ENCODE peak calls at places on chromosomes 11 and 22, in eight cellular contexts. L, J, O, M, S, I, Q and W are unnamed samples.

GRCh38 chr22:40665312-40665711 is 14.0 kb upstream of the MCHR1 start:
- DNase-seq in L (no peak), J (no peak), O (no peak), M (no peak), S (no peak), I (peak), Q (no peak), W (no peak)

GRCh38 chr11:79253280-79253679 is 187.6 kb downstream of the TENM4 start:
- DNase-seq in L (no peak), J (no peak), O (no peak), M (no peak), S (no peak), I (no peak), Q (peak), W (no peak)

GRCh38 chr22:29481265-29482000 is 1.4 kb downstream of the NEFH start:
- DNase-seq in L (no peak), J (no peak), O (no peak), M (no peak), S (no peak), I (peak), Q (no peak), W (no peak)

GRCh38 chr22:47367993-47368945 is 605.8 kb downstream of the TBC1D22A start:
- DNase-seq in L (no peak), J (no peak), O (no peak), M (no peak), S (no peak), I (no peak), Q (no peak), W (no peak)

GRCh38 chr11:11081273-11081672 is 223.4 kb upstream of the ZBED5 start:
- DNase-seq in L (no peak), J (no peak), O (no peak), M (no peak), S (no peak), I (no peak), Q (no peak), W (no peak)

GRCh38 chr11:69839516-69839915 is 20.3 kb upstream of the FGF3 start:
- DNase-seq in L (no peak), J (no peak), O (no peak), M (no peak), S (no peak), I (no peak), Q (no peak), W (no peak)

GRCh38 chr11:1870721-1871466 is 18.0 kb downstream of the LSP1 start:
- DNase-seq in L (peak), J (no peak), O (no peak), M (no peak), S (peak), I (no peak), Q (no peak), W (no peak)

GRCh38 chr22:40898850-40899357 is 37.0 kb upstream of the DNAJB7 start:
- DNase-seq in L (peak), J (peak), O (peak), M (peak), S (no peak), I (peak), Q (peak), W (no peak)

GRCh38 chr11:128581908-128582307 is 5.5 kb downstream of the ETS1 start:
- DNase-seq in L (no peak), J (no peak), O (no peak), M (no peak), S (no peak), I (no peak), Q (no peak), W (no peak)

GRCh38 chr11:16280256-16280682 is 76.1 kb downstream of the SOX6 start:
- DNase-seq in L (no peak), J (no peak), O (no peak), M (no peak), S (no peak), I (peak), Q (no peak), W (no peak)

GRCh38 chr22:49159711-49160110 is 668.0 kb downstream of the BRD1 start:
- DNase-seq in L (no peak), J (no peak), O (no peak), M (no peak), S (no peak), I (no peak), Q (no peak), W (no peak)

GRCh38 chr22:45976351-45977002 is 485 bp downstream of the WNT7B start:
- DNase-seq in L (no peak), J (no peak), O (no peak), M (no peak), S (peak), I (no peak), Q (no peak), W (no peak)

GRCh38 chr11:62547691-62548281 is 1.2 kb upstream of the AHNAK start:
- DNase-seq in L (no peak), J (peak), O (no peak), M (no peak), S (no peak), I (no peak), Q (no peak), W (no peak)

GRCh38 chr11:2913776-2914474 is 15.3 kb downstream of the PHLDA2 start:
- DNase-seq in L (no peak), J (no peak), O (no peak), M (no peak), S (no peak), I (no peak), Q (no peak), W (no peak)

GRCh38 chr11:134033696-134034491 is 35.0 kb upstream of the JAM3 start:
- DNase-seq in L (peak), J (peak), O (peak), M (no peak), S (peak), I (peak), Q (peak), W (no peak)

GRCh38 chr11:2305140-2305861 is 3.5 kb downstream of the TSPAN32 start:
- DNase-seq in L (peak), J (peak), O (peak), M (peak), S (peak), I (peak), Q (peak), W (peak)

GRCh38 chr11:111526501-111526900 is 11.9 kb downstream of the HOATZ start:
- DNase-seq in L (no peak), J (peak), O (no peak), M (no peak), S (no peak), I (peak), Q (no peak), W (no peak)

GRCh38 chr11:6397156-6397555 is 6.9 kb downstream of the SMPD1 start:
- DNase-seq in L (no peak), J (no peak), O (no peak), M (no peak), S (no peak), I (no peak), Q (no peak), W (no peak)

GRCh38 chr11:76152741-76153608 is 53.3 kb downstream of the WNT11 start:
- DNase-seq in L (peak), J (no peak), O (no peak), M (peak), S (no peak), I (no peak), Q (no peak), W (no peak)

GRCh38 chr11:19714093-19714386 is 1.4 kb downstream of the NAV2 start:
- DNase-seq in L (no peak), J (peak), O (peak), M (no peak), S (peak), I (no peak), Q (no peak), W (no peak)

GRCh38 chr22:48517039-48518030 is 1310.3 kb downstream of the BRD1 start:
- DNase-seq in L (no peak), J (no peak), O (peak), M (no peak), S (no peak), I (no peak), Q (peak), W (no peak)

GRCh38 chr11:76291576-76292526 is 85.5 kb upstream of the WNT11 start:
- DNase-seq in L (no peak), J (peak), O (no peak), M (no peak), S (no peak), I (no peak), Q (no peak), W (no peak)

GRCh38 chr11:34345012-34345804 is 12.6 kb downstream of the ABTB2 start:
- DNase-seq in L (no peak), J (peak), O (no peak), M (no peak), S (no peak), I (peak), Q (no peak), W (no peak)

GRCh38 chr11:43278302-43278956 is 33.4 kb upstream of the API5 start:
- DNase-seq in L (no peak), J (no peak), O (peak), M (no peak), S (no peak), I (peak), Q (no peak), W (no peak)

GRCh38 chr11:114774599-114775365 is 96.5 kb downstream of the NXPE2 start:
- DNase-seq in L (no peak), J (peak), O (peak), M (no peak), S (no peak), I (peak), Q (peak), W (no peak)

GRCh38 chr22:43228330-43228729 is 41.4 kb upstream of the TTLL12 start:
- DNase-seq in L (no peak), J (peak), O (peak), M (no peak), S (no peak), I (peak), Q (no peak), W (no peak)

GRCh38 chr11:6979365-6979764 is 40.8 kb downstream of the ZNF214 start:
- DNase-seq in L (no peak), J (no peak), O (no peak), M (no peak), S (no peak), I (peak), Q (no peak), W (no peak)

GRCh38 chr22:46984751-46985506 is 222.5 kb downstream of the TBC1D22A start:
- DNase-seq in L (no peak), J (no peak), O (no peak), M (no peak), S (no peak), I (peak), Q (no peak), W (peak)

GRCh38 chr11:66637557-66638176 is 836 bp upstream of the RBM4 start:
- DNase-seq in L (no peak), J (no peak), O (peak), M (no peak), S (no peak), I (no peak), Q (no peak), W (no peak)

GRCh38 chr11:36069576-36070214 is 125.8 kb downstream of the LDLRAD3 start:
- DNase-seq in L (no peak), J (no peak), O (peak), M (no peak), S (no peak), I (no peak), Q (no peak), W (no peak)

GRCh38 chr11:61637287-61637686 is 42.9 kb upstream of the DAGLA start:
- DNase-seq in L (no peak), J (no peak), O (no peak), M (no peak), S (no peak), I (no peak), Q (no peak), W (no peak)

GRCh38 chr11:89293966-89294679 is 116.4 kb downstream of the TYR start:
- DNase-seq in L (no peak), J (no peak), O (no peak), M (no peak), S (peak), I (peak), Q (no peak), W (no peak)